ENCODE peak calls at places on chromosomes 2 and 18, in eight cellular contexts. One of them, this sample, is unnamed.

GRCh38 chr2:62570861-62571698 is 65.1 kb upstream of the TMEM17 start:
- DNase-seq in NCI-H460: no peak
- DNase-seq in activated T-cell treated with anti-CD3 and anti-CD28 coated beads for 1 hour: no peak
- DNase-seq in type B pancreatic cell: no peak
- DNase-seq in activated effector memory CD4-positive, alpha-beta T cell treated with anti-CD3 and anti-CD28 coated beads, Interleukin-2, amount 50 U/mL, for 16 hours: no peak
- DNase-seq in hypothalamus: no peak
- DNase-seq in occipital lobe: peak; percentile 11
- DNase-seq in M059J: no peak
- DNase-seq in this sample: no peak

GRCh38 chr2:67872481-67872880 is 190.3 kb downstream of the C1D start:
- DNase-seq in NCI-H460: no peak
- DNase-seq in activated T-cell treated with anti-CD3 and anti-CD28 coated beads for 1 hour: no peak
- DNase-seq in type B pancreatic cell: no peak
- DNase-seq in activated effector memory CD4-positive, alpha-beta T cell treated with anti-CD3 and anti-CD28 coated beads, Interleukin-2, amount 50 U/mL, for 16 hours: no peak
- DNase-seq in hypothalamus: no peak
- DNase-seq in occipital lobe: no peak
- DNase-seq in M059J: peak; percentile 44
- DNase-seq in this sample: no peak

GRCh38 chr2:96291751-96292150 is 13.6 kb downstream of the SNRNP200 start:
- DNase-seq in NCI-H460: no peak
- DNase-seq in activated T-cell treated with anti-CD3 and anti-CD28 coated beads for 1 hour: no peak
- DNase-seq in type B pancreatic cell: no peak
- DNase-seq in activated effector memory CD4-positive, alpha-beta T cell treated with anti-CD3 and anti-CD28 coated beads, Interleukin-2, amount 50 U/mL, for 16 hours: no peak
- DNase-seq in hypothalamus: no peak
- DNase-seq in occipital lobe: no peak
- DNase-seq in M059J: no peak
- DNase-seq in this sample: no peak

GRCh38 chr18:61189376-61189775 is 143.9 kb upstream of the CDH20 start:
- DNase-seq in NCI-H460: no peak
- DNase-seq in activated T-cell treated with anti-CD3 and anti-CD28 coated beads for 1 hour: no peak
- DNase-seq in type B pancreatic cell: no peak
- DNase-seq in activated effector memory CD4-positive, alpha-beta T cell treated with anti-CD3 and anti-CD28 coated beads, Interleukin-2, amount 50 U/mL, for 16 hours: no peak
- DNase-seq in hypothalamus: no peak
- DNase-seq in occipital lobe: no peak
- DNase-seq in M059J: no peak
- DNase-seq in this sample: no peak

GRCh38 chr2:108963057-108963456 is 26.0 kb downstream of the EDAR start:
- DNase-seq in NCI-H460: no peak
- DNase-seq in activated T-cell treated with anti-CD3 and anti-CD28 coated beads for 1 hour: no peak
- DNase-seq in type B pancreatic cell: no peak
- DNase-seq in activated effector memory CD4-positive, alpha-beta T cell treated with anti-CD3 and anti-CD28 coated beads, Interleukin-2, amount 50 U/mL, for 16 hours: no peak
- DNase-seq in hypothalamus: no peak
- DNase-seq in occipital lobe: no peak
- DNase-seq in M059J: no peak
- DNase-seq in this sample: no peak

GRCh38 chr18:22082408-22082807 is 87.0 kb upstream of the GATA6 start:
- DNase-seq in NCI-H460: no peak
- DNase-seq in activated T-cell treated with anti-CD3 and anti-CD28 coated beads for 1 hour: no peak
- DNase-seq in type B pancreatic cell: no peak
- DNase-seq in activated effector memory CD4-positive, alpha-beta T cell treated with anti-CD3 and anti-CD28 coated beads, Interleukin-2, amount 50 U/mL, for 16 hours: no peak
- DNase-seq in hypothalamus: no peak
- DNase-seq in occipital lobe: no peak
- DNase-seq in M059J: no peak
- DNase-seq in this sample: no peak

GRCh38 chr2:159185401-159186130 is 100.9 kb downstream of the WDSUB1 start:
- DNase-seq in NCI-H460: peak; percentile 34
- DNase-seq in activated T-cell treated with anti-CD3 and anti-CD28 coated beads for 1 hour: no peak
- DNase-seq in type B pancreatic cell: no peak
- DNase-seq in activated effector memory CD4-positive, alpha-beta T cell treated with anti-CD3 and anti-CD28 coated beads, Interleukin-2, amount 50 U/mL, for 16 hours: no peak
- DNase-seq in hypothalamus: no peak
- DNase-seq in occipital lobe: no peak
- DNase-seq in M059J: peak; percentile 96
- DNase-seq in this sample: no peak

GRCh38 chr2:168685619-168686453 is 116.6 kb upstream of the NOSTRIN start:
- DNase-seq in NCI-H460: no peak
- DNase-seq in activated T-cell treated with anti-CD3 and anti-CD28 coated beads for 1 hour: no peak
- DNase-seq in type B pancreatic cell: no peak
- DNase-seq in activated effector memory CD4-positive, alpha-beta T cell treated with anti-CD3 and anti-CD28 coated beads, Interleukin-2, amount 50 U/mL, for 16 hours: no peak
- DNase-seq in hypothalamus: no peak
- DNase-seq in occipital lobe: no peak
- DNase-seq in M059J: no peak
- DNase-seq in this sample: no peak

GRCh38 chr18:79887181-79888000 is 64.1 kb downstream of the SLC66A2 start:
- DNase-seq in NCI-H460: no peak
- DNase-seq in activated T-cell treated with anti-CD3 and anti-CD28 coated beads for 1 hour: no peak
- DNase-seq in type B pancreatic cell: peak; percentile 62
- DNase-seq in activated effector memory CD4-positive, alpha-beta T cell treated with anti-CD3 and anti-CD28 coated beads, Interleukin-2, amount 50 U/mL, for 16 hours: peak; percentile 45
- DNase-seq in hypothalamus: no peak
- DNase-seq in occipital lobe: no peak
- DNase-seq in M059J: no peak
- DNase-seq in this sample: no peak

GRCh38 chr18:3345885-3346284 is 84.0 kb downstream of the MYL12B start:
- DNase-seq in NCI-H460: no peak
- DNase-seq in activated T-cell treated with anti-CD3 and anti-CD28 coated beads for 1 hour: no peak
- DNase-seq in type B pancreatic cell: no peak
- DNase-seq in activated effector memory CD4-positive, alpha-beta T cell treated with anti-CD3 and anti-CD28 coated beads, Interleukin-2, amount 50 U/mL, for 16 hours: no peak
- DNase-seq in hypothalamus: no peak
- DNase-seq in occipital lobe: no peak
- DNase-seq in M059J: no peak
- DNase-seq in this sample: no peak

GRCh38 chr2:8413589-8414135 is 268.2 kb upstream of the ID2 start:
- DNase-seq in NCI-H460: no peak
- DNase-seq in activated T-cell treated with anti-CD3 and anti-CD28 coated beads for 1 hour: no peak
- DNase-seq in type B pancreatic cell: no peak
- DNase-seq in activated effector memory CD4-positive, alpha-beta T cell treated with anti-CD3 and anti-CD28 coated beads, Interleukin-2, amount 50 U/mL, for 16 hours: no peak
- DNase-seq in hypothalamus: no peak
- DNase-seq in occipital lobe: no peak
- DNase-seq in M059J: no peak
- DNase-seq in this sample: no peak

GRCh38 chr18:64119916-64120315 is 29.0 kb downstream of the LINC00305 start:
- DNase-seq in NCI-H460: no peak
- DNase-seq in activated T-cell treated with anti-CD3 and anti-CD28 coated beads for 1 hour: no peak
- DNase-seq in type B pancreatic cell: no peak
- DNase-seq in activated effector memory CD4-positive, alpha-beta T cell treated with anti-CD3 and anti-CD28 coated beads, Interleukin-2, amount 50 U/mL, for 16 hours: no peak
- DNase-seq in hypothalamus: no peak
- DNase-seq in occipital lobe: no peak
- DNase-seq in M059J: no peak
- DNase-seq in this sample: no peak